ENCODE peak calls at places on chromosomes 12 and 14, in nine cellular contexts. Z is CD8-positive, alpha-beta T cell; B is psoas muscle; L is IMR-90; N is bronchial epithelial cell; E is breast epithelium; Y is heart right ventricle; D is RWPE1; V is glutamatergic neuron. U is an unnamed sample.

GRCh38 chr12:6333029-6333428 is 8.8 kb downstream of the TNFRSF1A start:
- DNase-seq in E (no peak), V (no peak), Y (no peak), Z (no peak), B (peak), N (no peak), L (no peak), D (no peak), U (no peak)

GRCh38 chr12:55676707-55677106 is 31.0 kb downstream of the ITGA7 start:
- DNase-seq in Y (no peak), E (no peak), B (no peak), Z (no peak), D (no peak), N (no peak), L (no peak), V (no peak), U (peak)

GRCh38 chr14:90551070-90551704 is 154.4 kb downstream of the CALM1 start:
- DNase-seq in L (peak), Y (no peak), E (no peak), B (no peak), V (no peak), N (peak), Z (no peak), D (no peak), U (peak)

GRCh38 chr12:13097526-13097925 is 5.9 kb downstream of the GSG1 start:
- DNase-seq in V (no peak), E (no peak), D (no peak), N (no peak), Y (no peak), B (no peak), L (no peak), Z (no peak), U (no peak)

GRCh38 chr14:51087024-51087423 is 7.9 kb downstream of the TRIM9 start:
- DNase-seq in D (peak), N (peak), Z (no peak), L (no peak), E (no peak), B (no peak), Y (no peak), V (no peak), U (peak)

GRCh38 chr12:52521175-52521574 is 981 bp upstream of the KRT5 start:
- DNase-seq in Y (no peak), N (peak), Z (no peak), B (no peak), E (peak), V (no peak), L (no peak), D (peak), U (peak)

GRCh38 chr12:23944067-23944466 is 5.4 kb downstream of the SOX5 start:
- DNase-seq in V (no peak), B (no peak), L (no peak), Z (no peak), Y (no peak), D (no peak), N (no peak), E (no peak), U (no peak)

GRCh38 chr14:62179367-62180018 is 417.3 kb downstream of the SNAPC1 start:
- DNase-seq in B (no peak), L (peak), Z (no peak), D (peak), Y (peak), V (peak), N (peak), E (peak), U (peak)

GRCh38 chr12:127170271-127171180 is 1096.4 kb upstream of the TMEM132C start:
- DNase-seq in B (peak), L (peak), E (no peak), Y (no peak), D (no peak), Z (no peak), N (no peak), V (no peak), U (no peak)

GRCh38 chr12:14928946-14929345 is 9.4 kb downstream of the ERP27 start:
- DNase-seq in B (no peak), L (no peak), N (peak), D (peak), E (peak), Z (no peak), Y (no peak), V (no peak), U (no peak)

GRCh38 chr12:125389061-125389697 is 323.9 kb downstream of the AACS start:
- DNase-seq in N (no peak), V (no peak), Y (no peak), E (no peak), Z (no peak), B (no peak), D (no peak), L (no peak), U (no peak)

GRCh38 chr12:89524201-89525001 is at the start of gene GALNT4:
- DNase-seq in L (peak), N (peak), Y (peak), V (peak), E (peak), Z (peak), D (peak), B (peak), U (peak)

GRCh38 chr14:92135269-92135668 is 13.5 kb downstream of the CPSF2 start:
- DNase-seq in V (no peak), Y (no peak), L (peak), N (peak), B (no peak), E (no peak), D (no peak), Z (no peak), U (peak)

GRCh38 chr14:85534914-85535313 is 5.0 kb downstream of the FLRT2 start:
- DNase-seq in Y (no peak), D (no peak), N (no peak), E (no peak), Z (no peak), L (no peak), B (no peak), V (no peak), U (peak)

GRCh38 chr14:102201369-102201748 is 61.7 kb downstream of the WDR20 start:
- DNase-seq in V (no peak), L (no peak), N (no peak), Z (no peak), Y (no peak), D (no peak), E (no peak), B (no peak), U (no peak)

GRCh38 chr14:104583424-104584114 is 4.0 kb downstream of the C14orf180 start:
- DNase-seq in L (no peak), Y (no peak), E (no peak), V (no peak), D (no peak), N (no peak), B (no peak), Z (no peak), U (no peak)

GRCh38 chr14:23620177-23620702 is 15.9 kb upstream of the DHRS2 start:
- DNase-seq in N (no peak), D (no peak), B (no peak), E (no peak), V (no peak), Z (no peak), Y (no peak), L (no peak), U (no peak)

GRCh38 chr14:97116546-97116945 is 319.4 kb downstream of the VRK1 start:
- DNase-seq in B (no peak), L (no peak), V (no peak), N (no peak), Y (no peak), D (no peak), E (no peak), Z (no peak), U (no peak)

GRCh38 chr12:42283739-42284138 is 42.2 kb downstream of the ZCRB1 start:
- DNase-seq in Y (no peak), V (no peak), N (no peak), B (no peak), D (no peak), L (no peak), Z (no peak), E (no peak), U (no peak)

GRCh38 chr12:65681226-65681625 is 143.1 kb upstream of the HMGA2 start:
- DNase-seq in E (no peak), B (no peak), Z (no peak), V (no peak), L (peak), N (no peak), D (no peak), Y (no peak), U (no peak)

GRCh38 chr12:69440016-69440415 is 30.2 kb upstream of the FRS2 start:
- DNase-seq in V (no peak), Z (no peak), Y (no peak), L (no peak), B (no peak), D (no peak), N (peak), E (no peak), U (no peak)

GRCh38 chr14:91371011-91371989 is 46.3 kb downstream of the CCDC88C start:
- DNase-seq in L (no peak), N (no peak), Z (no peak), V (no peak), D (no peak), Y (no peak), B (no peak), E (no peak), U (no peak)

GRCh38 chr12:92827836-92828431 is 101.2 kb downstream of the EEA1 start:
- DNase-seq in E (no peak), N (peak), Z (no peak), B (no peak), L (peak), D (peak), Y (no peak), V (peak), U (peak)
- TF ChIP-seq CTCF in E (peak), N (peak), Z (peak), B (peak), L (peak), D (peak), Y (peak), V (peak), U (peak)

GRCh38 chr14:73283592-73284379 is 46.5 kb downstream of the PAPLN start:
- DNase-seq in E (no peak), Z (no peak), Y (no peak), N (peak), D (no peak), B (no peak), L (peak), V (no peak), U (no peak)
- TF ChIP-seq CTCF in E (no peak), Z (no peak), Y (no peak), N (peak), D (no peak), B (no peak), L (peak), V (no peak), U (no peak)

GRCh38 chr14:25607095-25607657 is 557.2 kb upstream of the STXBP6 start:
- DNase-seq in B (no peak), Z (no peak), N (no peak), L (no peak), E (no peak), Y (no peak), D (no peak), V (no peak), U (no peak)
- TF ChIP-seq CTCF in B (no peak), Z (no peak), N (no peak), L (no peak), E (no peak), Y (no peak), D (no peak), V (no peak), U (no peak)

GRCh38 chr12:116800918-116801317 is 62.8 kb downstream of the RNFT2 start:
- DNase-seq in N (no peak), E (no peak), D (no peak), B (no peak), Y (no peak), Z (no peak), V (no peak), L (no peak), U (no peak)

GRCh38 chr12:116797885-116798284 is 59.8 kb downstream of the RNFT2 start:
- DNase-seq in Z (no peak), E (no peak), N (no peak), B (no peak), D (no peak), Y (peak), V (no peak), L (no peak), U (no peak)

GRCh38 chr12:116798719-116799118 is 60.6 kb downstream of the RNFT2 start:
- DNase-seq in Y (no peak), B (no peak), Z (no peak), V (no peak), D (no peak), E (no peak), N (no peak), L (no peak), U (no peak)

GRCh38 chr12:116802018-116802417 is 63.9 kb downstream of the RNFT2 start:
- DNase-seq in Y (no peak), V (no peak), B (no peak), L (no peak), N (no peak), D (no peak), Z (no peak), E (no peak), U (no peak)

GRCh38 chr12:116799955-116800354 is 61.8 kb downstream of the RNFT2 start:
- DNase-seq in Z (no peak), Y (no peak), D (no peak), L (no peak), E (no peak), B (no peak), V (no peak), N (no peak), U (no peak)
- TF ChIP-seq CTCF in Z (no peak), Y (no peak), D (no peak), L (no peak), E (no peak), B (no peak), V (no peak), N (no peak), U (no peak)

U was measured in MCF 10A.